ENCODE peak calls at places on chromosomes 5 and 9, in six cellular contexts. One of them, this sample, is unnamed.

GRCh38 chr9:92561374-92562329 is 25.9 kb upstream of the ECM2 start:
- DNase-seq in upper lobe of right lung: no peak
- DNase-seq in vagina: no peak
- DNase-seq in BE2C: no peak
- DNase-seq in A549: no peak
- DNase-seq in brain microvascular endothelial cell: no peak
- DNase-seq in this sample: no peak

GRCh38 chr9:121640076-121640475 is 11.4 kb upstream of the DAB2IP start:
- DNase-seq in upper lobe of right lung: peak
- DNase-seq in vagina: no peak
- DNase-seq in BE2C: peak
- DNase-seq in A549: peak
- DNase-seq in brain microvascular endothelial cell: no peak
- DNase-seq in this sample: no peak

GRCh38 chr5:181233436-181234115 is 10.1 kb downstream of the RACK1 start:
- DNase-seq in upper lobe of right lung: no peak
- DNase-seq in vagina: no peak
- DNase-seq in BE2C: no peak
- DNase-seq in A549: no peak
- DNase-seq in brain microvascular endothelial cell: no peak
- DNase-seq in this sample: no peak

GRCh38 chr5:159849437-159850191 is 66.7 kb upstream of the ADRA1B start:
- DNase-seq in upper lobe of right lung: no peak
- DNase-seq in vagina: no peak
- DNase-seq in BE2C: no peak
- DNase-seq in A549: no peak
- DNase-seq in brain microvascular endothelial cell: peak
- DNase-seq in this sample: peak

GRCh38 chr9:95954940-95955339 is 79.4 kb downstream of the ERCC6L2 start:
- DNase-seq in upper lobe of right lung: no peak
- DNase-seq in vagina: no peak
- DNase-seq in BE2C: no peak
- DNase-seq in A549: no peak
- DNase-seq in brain microvascular endothelial cell: no peak
- DNase-seq in this sample: no peak

GRCh38 chr9:15612962-15613361 is 60.1 kb downstream of the CCDC171 start:
- DNase-seq in upper lobe of right lung: no peak
- DNase-seq in vagina: no peak
- DNase-seq in BE2C: no peak
- DNase-seq in A549: no peak
- DNase-seq in brain microvascular endothelial cell: no peak
- DNase-seq in this sample: no peak

GRCh38 chr5:32061236-32061635 is 112.9 kb downstream of the GOLPH3 start:
- DNase-seq in upper lobe of right lung: no peak
- DNase-seq in vagina: no peak
- DNase-seq in BE2C: no peak
- DNase-seq in A549: no peak
- DNase-seq in brain microvascular endothelial cell: no peak
- DNase-seq in this sample: no peak

GRCh38 chr5:149887622-149888183 is 56.9 kb downstream of the PDE6A start:
- DNase-seq in upper lobe of right lung: no peak
- DNase-seq in vagina: no peak
- DNase-seq in BE2C: no peak
- DNase-seq in A549: no peak
- DNase-seq in brain microvascular endothelial cell: peak
- DNase-seq in this sample: no peak

GRCh38 chr9:114035221-114035844 is 42.8 kb downstream of the AMBP start:
- DNase-seq in upper lobe of right lung: no peak
- DNase-seq in vagina: no peak
- DNase-seq in BE2C: no peak
- DNase-seq in A549: no peak
- DNase-seq in brain microvascular endothelial cell: no peak
- DNase-seq in this sample: no peak

GRCh38 chr9:68832101-68832500 is 127.1 kb downstream of the PIP5K1B start:
- DNase-seq in upper lobe of right lung: no peak
- DNase-seq in vagina: no peak
- DNase-seq in BE2C: no peak
- DNase-seq in A549: no peak
- DNase-seq in brain microvascular endothelial cell: no peak
- DNase-seq in this sample: no peak

GRCh38 chr5:177440990-177441780 is 5.4 kb upstream of the PRR7 start:
- DNase-seq in upper lobe of right lung: no peak
- DNase-seq in vagina: no peak
- DNase-seq in BE2C: peak
- DNase-seq in A549: no peak
- DNase-seq in brain microvascular endothelial cell: no peak
- DNase-seq in this sample: no peak

GRCh38 chr9:111096051-111096450 is 57.8 kb upstream of the LPAR1 start:
- DNase-seq in upper lobe of right lung: no peak
- DNase-seq in vagina: no peak
- DNase-seq in BE2C: no peak
- DNase-seq in A549: no peak
- DNase-seq in brain microvascular endothelial cell: no peak
- DNase-seq in this sample: no peak

GRCh38 chr9:79264511-79265448 is 307.0 kb upstream of the TLE4 start:
- DNase-seq in upper lobe of right lung: no peak
- DNase-seq in vagina: no peak
- DNase-seq in BE2C: no peak
- DNase-seq in A549: no peak
- DNase-seq in brain microvascular endothelial cell: no peak
- DNase-seq in this sample: peak

GRCh38 chr5:102226321-102226720 is 69.8 kb downstream of the SLCO4C1 start:
- DNase-seq in upper lobe of right lung: no peak
- DNase-seq in vagina: no peak
- DNase-seq in BE2C: no peak
- DNase-seq in A549: no peak
- DNase-seq in brain microvascular endothelial cell: no peak
- DNase-seq in this sample: no peak

GRCh38 chr9:127386249-127386648 is 10.7 kb upstream of the SLC2A8 start:
- DNase-seq in upper lobe of right lung: no peak
- DNase-seq in vagina: no peak
- DNase-seq in BE2C: no peak
- DNase-seq in A549: no peak
- DNase-seq in brain microvascular endothelial cell: no peak
- DNase-seq in this sample: no peak

GRCh38 chr9:35909687-35910612 is 660 bp downstream of the SPAAR start:
- DNase-seq in upper lobe of right lung: no peak
- DNase-seq in vagina: no peak
- DNase-seq in BE2C: no peak
- DNase-seq in A549: no peak
- DNase-seq in brain microvascular endothelial cell: no peak
- DNase-seq in this sample: no peak

GRCh38 chr9:35910613-35911488 is 1.6 kb downstream of the SPAAR start:
- DNase-seq in upper lobe of right lung: peak
- DNase-seq in vagina: no peak
- DNase-seq in BE2C: peak
- DNase-seq in A549: peak
- DNase-seq in brain microvascular endothelial cell: peak
- DNase-seq in this sample: no peak

GRCh38 chr9:35908484-35909125 is 685 bp upstream of the SPAAR start:
- DNase-seq in upper lobe of right lung: no peak
- DNase-seq in vagina: no peak
- DNase-seq in BE2C: no peak
- DNase-seq in A549: no peak
- DNase-seq in brain microvascular endothelial cell: no peak
- DNase-seq in this sample: no peak

GRCh38 chr9:35907732-35908483 is 1.4 kb upstream of the SPAAR start:
- DNase-seq in upper lobe of right lung: peak
- DNase-seq in vagina: no peak
- DNase-seq in BE2C: peak
- DNase-seq in A549: peak
- DNase-seq in brain microvascular endothelial cell: peak
- DNase-seq in this sample: no peak

DNA sequence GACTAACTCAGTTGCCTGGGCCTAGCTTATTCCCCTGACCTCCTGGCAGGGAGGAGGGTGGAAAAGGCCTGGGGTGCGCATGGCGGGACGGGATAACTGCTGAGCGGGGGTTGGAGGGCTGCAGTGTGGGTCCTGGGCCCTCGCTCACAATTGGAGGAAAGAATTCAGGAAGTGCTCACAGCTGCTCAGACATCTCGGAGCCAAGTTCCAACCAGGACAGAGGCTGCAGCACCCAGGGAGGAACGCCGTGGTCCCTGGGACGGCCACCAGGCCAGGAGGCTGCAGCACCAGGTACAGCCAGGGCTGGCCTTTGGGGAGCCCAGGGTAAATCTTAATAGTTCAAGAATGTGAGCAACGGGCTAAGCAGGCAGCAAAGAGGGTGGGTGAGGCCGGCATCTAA is at the start of gene SPAAR:
- DNase-seq in upper lobe of right lung: no peak
- DNase-seq in vagina: no peak
- DNase-seq in BE2C: no peak
- DNase-seq in A549: no peak
- DNase-seq in brain microvascular endothelial cell: no peak
- DNase-seq in this sample: no peak
- H3K4me3 ChIP-seq in upper lobe of right lung: peak
- H3K4me3 ChIP-seq in vagina: no peak
- H3K4me3 ChIP-seq in BE2C: no peak
- H3K4me3 ChIP-seq in A549: peak
- H3K4me3 ChIP-seq in brain microvascular endothelial cell: no peak
- H3K4me3 ChIP-seq in this sample: no peak

GRCh38 chr5:120531215-120531614 is 67.1 kb downstream of the PRR16 start:
- DNase-seq in upper lobe of right lung: no peak
- DNase-seq in vagina: no peak
- DNase-seq in BE2C: peak
- DNase-seq in A549: no peak
- DNase-seq in brain microvascular endothelial cell: no peak
- DNase-seq in this sample: no peak

GRCh38 chr5:120533581-120533980 is 69.5 kb downstream of the PRR16 start:
- DNase-seq in upper lobe of right lung: no peak
- DNase-seq in vagina: no peak
- DNase-seq in BE2C: no peak
- DNase-seq in A549: no peak
- DNase-seq in brain microvascular endothelial cell: no peak
- DNase-seq in this sample: no peak

GRCh38 chr5:120529386-120529785 is 65.3 kb downstream of the PRR16 start:
- DNase-seq in upper lobe of right lung: no peak
- DNase-seq in vagina: no peak
- DNase-seq in BE2C: no peak
- DNase-seq in A549: no peak
- DNase-seq in brain microvascular endothelial cell: no peak
- DNase-seq in this sample: no peak

GRCh38 chr5:120535900-120536299 is 71.8 kb downstream of the PRR16 start:
- DNase-seq in upper lobe of right lung: no peak
- DNase-seq in vagina: no peak
- DNase-seq in BE2C: no peak
- DNase-seq in A549: no peak
- DNase-seq in brain microvascular endothelial cell: no peak
- DNase-seq in this sample: no peak

DNA sequence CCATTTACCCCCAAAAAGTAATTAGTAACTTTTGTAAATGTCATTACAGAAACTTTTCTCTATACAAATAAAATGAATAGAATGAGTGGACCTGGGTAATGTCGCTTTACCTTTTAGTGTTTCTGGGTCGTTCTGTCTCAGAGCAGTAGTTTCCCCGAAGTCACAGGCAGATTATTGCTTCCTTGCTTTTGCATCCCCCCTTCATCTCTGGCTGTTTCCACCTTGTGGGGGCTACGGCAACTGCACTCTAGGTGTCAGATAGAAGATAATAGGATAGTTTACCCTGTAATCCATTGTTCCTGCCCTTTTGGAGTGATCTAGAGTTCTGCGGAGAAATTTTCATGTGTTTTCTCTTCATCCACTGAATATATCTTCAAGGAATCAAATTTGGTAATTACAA is 68.7 kb downstream of the PRR16 start:
- DNase-seq in upper lobe of right lung: no peak
- DNase-seq in vagina: no peak
- DNase-seq in BE2C: peak
- DNase-seq in A549: peak
- DNase-seq in brain microvascular endothelial cell: no peak
- DNase-seq in this sample: no peak
- TF ChIP-seq CTCF in upper lobe of right lung: no peak
- TF ChIP-seq CTCF in vagina: no peak
- TF ChIP-seq CTCF in BE2C: peak
- TF ChIP-seq CTCF in A549: no peak
- TF ChIP-seq CTCF in brain microvascular endothelial cell: peak
- TF ChIP-seq CTCF in this sample: no peak

GRCh38 chr9:131728546-131728910 is 11.3 kb downstream of the RAPGEF1 start:
- DNase-seq in upper lobe of right lung: no peak
- DNase-seq in vagina: no peak
- DNase-seq in BE2C: no peak
- DNase-seq in A549: no peak
- DNase-seq in brain microvascular endothelial cell: no peak
- DNase-seq in this sample: no peak

GRCh38 chr9:131728961-131729360 is 10.9 kb downstream of the RAPGEF1 start:
- DNase-seq in upper lobe of right lung: no peak
- DNase-seq in vagina: no peak
- DNase-seq in BE2C: peak
- DNase-seq in A549: no peak
- DNase-seq in brain microvascular endothelial cell: no peak
- DNase-seq in this sample: no peak

GRCh38 chr9:131724678-131725077 is 15.2 kb downstream of the RAPGEF1 start:
- DNase-seq in upper lobe of right lung: no peak
- DNase-seq in vagina: no peak
- DNase-seq in BE2C: no peak
- DNase-seq in A549: no peak
- DNase-seq in brain microvascular endothelial cell: no peak
- DNase-seq in this sample: no peak

GRCh38 chr9:131727184-131727785 is 12.6 kb downstream of the RAPGEF1 start:
- DNase-seq in upper lobe of right lung: no peak
- DNase-seq in vagina: no peak
- DNase-seq in BE2C: no peak
- DNase-seq in A549: no peak
- DNase-seq in brain microvascular endothelial cell: peak
- DNase-seq in this sample: no peak

DNA sequence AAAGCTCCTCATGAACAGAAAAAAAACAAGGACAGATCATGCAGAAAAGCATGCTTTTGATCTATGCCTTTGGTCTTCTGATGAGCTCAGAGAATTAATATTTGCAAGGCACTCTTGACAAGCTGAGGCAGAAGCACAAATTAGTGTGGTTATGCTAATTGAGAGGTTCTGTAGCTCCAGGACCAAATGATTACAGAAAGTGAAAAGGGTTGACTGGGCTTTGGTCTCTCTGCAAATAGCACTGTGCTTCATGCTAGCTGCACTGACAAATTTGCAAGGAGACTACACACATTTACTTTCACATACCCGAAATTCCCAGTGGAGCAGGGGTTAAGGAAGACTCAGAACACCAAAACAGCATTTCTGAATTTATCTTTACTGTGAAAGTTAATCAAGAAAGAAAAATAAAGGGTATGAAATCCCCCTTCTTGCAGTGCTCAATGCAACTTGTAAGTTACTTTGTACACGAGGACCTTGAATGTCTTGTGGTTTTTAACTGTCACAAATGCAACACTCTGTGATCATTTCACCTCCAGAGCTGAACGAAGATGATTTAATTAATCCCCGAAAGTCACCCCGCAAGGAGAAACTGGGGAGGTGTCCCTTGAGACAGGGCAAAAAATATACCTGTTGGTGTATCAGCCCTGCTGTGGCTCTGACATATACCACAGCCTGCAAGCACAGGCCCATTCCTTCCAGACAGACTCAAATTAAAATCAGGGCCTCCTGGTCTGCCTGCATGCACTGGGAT is 11.9 kb downstream of the RAPGEF1 start:
- DNase-seq in upper lobe of right lung: no peak
- DNase-seq in vagina: no peak
- DNase-seq in BE2C: no peak
- DNase-seq in A549: no peak
- DNase-seq in brain microvascular endothelial cell: no peak
- DNase-seq in this sample: no peak
- H3K4me3 ChIP-seq in upper lobe of right lung: no peak
- H3K4me3 ChIP-seq in vagina: no peak
- H3K4me3 ChIP-seq in BE2C: no peak
- H3K4me3 ChIP-seq in A549: no peak
- H3K4me3 ChIP-seq in brain microvascular endothelial cell: no peak
- H3K4me3 ChIP-seq in this sample: no peak

GRCh38 chr5:76074487-76074886 is 8.7 kb upstream of the SV2C start:
- DNase-seq in upper lobe of right lung: no peak
- DNase-seq in vagina: no peak
- DNase-seq in BE2C: no peak
- DNase-seq in A549: no peak
- DNase-seq in brain microvascular endothelial cell: no peak
- DNase-seq in this sample: no peak
- TF ChIP-seq CTCF in upper lobe of right lung: peak
- TF ChIP-seq CTCF in vagina: no peak
- TF ChIP-seq CTCF in BE2C: peak
- TF ChIP-seq CTCF in A549: no peak
- TF ChIP-seq CTCF in brain microvascular endothelial cell: peak
- TF ChIP-seq CTCF in this sample: no peak